ENCODE peak calls at places on chromosomes 5 and 9, in five cellular contexts. Q is lower lobe of right lung, Y is GM23338, M is GM06990, N is astrocyte of the spinal cord. R is an unnamed sample.

GRCh38 chr9:116202219-116202912 is 48.8 kb downstream of the PAPPA start:
- DNase-seq in Q (no peak), Y (no peak), M (no peak), N (no peak), R (no peak)

GRCh38 chr5:116626272-116626723 is 51.7 kb upstream of the SEMA6A start:
- DNase-seq in Q (no peak), Y (no peak), M (no peak), N (peak), R (peak)

GRCh38 chr5:9789818-9790217 is 159.7 kb upstream of the TAS2R1 start:
- DNase-seq in Q (no peak), Y (no peak), M (no peak), N (no peak), R (no peak)

GRCh38 chr5:6311568-6312501 is 66.5 kb downstream of the MED10 start:
- DNase-seq in Q (no peak), Y (no peak), M (no peak), N (no peak), R (no peak)

GRCh38 chr5:95070453-95070852 is 214.4 kb downstream of the MCTP1 start:
- DNase-seq in Q (no peak), Y (no peak), M (no peak), N (no peak), R (no peak)

GRCh38 chr9:95137587-95138145 is 179.8 kb downstream of the FANCC start:
- DNase-seq in Q (no peak), Y (no peak), M (no peak), N (no peak), R (no peak)

GRCh38 chr9:136085815-136086212 is 9.3 kb downstream of the NACC2 start:
- DNase-seq in Q (peak), Y (no peak), M (peak), N (no peak), R (no peak)

GRCh38 chr9:127968046-127968445 is 12.7 kb downstream of the EEIG1 start:
- DNase-seq in Q (no peak), Y (no peak), M (no peak), N (peak), R (no peak)

GRCh38 chr9:69045821-69046220 is 10.3 kb downstream of the FXN start:
- DNase-seq in Q (no peak), Y (no peak), M (no peak), N (no peak), R (no peak)

GRCh38 chr9:93684161-93684765 is 107.9 kb downstream of the PHF2 start:
- DNase-seq in Q (no peak), Y (no peak), M (no peak), N (no peak), R (no peak)

GRCh38 chr5:136159457-136159856 is 26.8 kb downstream of the SMAD5 start:
- DNase-seq in Q (no peak), Y (no peak), M (no peak), N (peak), R (no peak)

GRCh38 chr5:142783601-142784291 is 13.6 kb downstream of the ARHGAP26 start:
- DNase-seq in Q (no peak), Y (no peak), M (no peak), N (peak), R (no peak)

GRCh38 chr5:36573441-36573840 is 33.0 kb upstream of the SLC1A3 start:
- DNase-seq in Q (no peak), Y (no peak), M (no peak), N (peak), R (no peak)

GRCh38 chr5:10588109-10588775 is 24.4 kb downstream of the ANKRD33B start:
- DNase-seq in Q (no peak), Y (no peak), M (no peak), N (no peak), R (no peak)

GRCh38 chr5:154330097-154330667 is 115.6 kb upstream of the SAP30L start:
- DNase-seq in Q (no peak), Y (no peak), M (no peak), N (no peak), R (no peak)

GRCh38 chr9:105295151-105295550 is 50.7 kb downstream of the SLC44A1 start:
- DNase-seq in Q (no peak), Y (no peak), M (no peak), N (no peak), R (no peak)

GRCh38 chr5:132055808-132056609 is 4.4 kb upstream of the IL3 start:
- DNase-seq in Q (peak), Y (no peak), M (no peak), N (no peak), R (no peak)

GRCh38 chr5:13843181-13843846 is 101.2 kb downstream of the DNAH5 start:
- DNase-seq in Q (no peak), Y (peak), M (no peak), N (no peak), R (no peak)

GRCh38 chr9:38467404-38467803 is 43.1 kb upstream of the IGFBPL1 start:
- DNase-seq in Q (no peak), Y (no peak), M (no peak), N (no peak), R (no peak)

GRCh38 chr9:108271646-108272349 is 584.0 kb downstream of the ACTL7B start:
- DNase-seq in Q (no peak), Y (peak), M (no peak), N (peak), R (peak)

GRCh38 chr9:121759996-121760395 is 108.6 kb downstream of the DAB2IP start:
- DNase-seq in Q (no peak), Y (no peak), M (no peak), N (no peak), R (no peak)

GRCh38 chr5:143245929-143246561 is 157.4 kb downstream of the NR3C1 start:
- DNase-seq in Q (no peak), Y (no peak), M (no peak), N (peak), R (peak)

GRCh38 chr5:75510836-75511434 is 494 bp downstream of the CERT1 start:
- DNase-seq in Q (peak), Y (peak), M (peak), N (no peak), R (no peak)

GRCh38 chr5:161167001-161167765 is 315.2 kb upstream of the ATP10B start:
- DNase-seq in Q (no peak), Y (no peak), M (no peak), N (no peak), R (no peak)

GRCh38 chr5:72126796-72127195 is 19.5 kb downstream of the MAP1B start:
- DNase-seq in Q (no peak), Y (no peak), M (no peak), N (no peak), R (no peak)

GRCh38 chr5:132767150-132767549 is 9.9 kb downstream of the SEPTIN8 start:
- DNase-seq in Q (no peak), Y (no peak), M (no peak), N (no peak), R (no peak)

GRCh38 chr9:31119882-31120481 is 1264.5 kb upstream of the ACO1 start:
- DNase-seq in Q (no peak), Y (peak), M (no peak), N (peak), R (no peak)

GRCh38 chr5:168600409-168600808 is 21.2 kb upstream of the PANK3 start:
- DNase-seq in Q (no peak), Y (peak), M (no peak), N (no peak), R (no peak)

GRCh38 chr9:8679405-8679951 is 879.9 kb upstream of the DMAC1 start:
- DNase-seq in Q (no peak), Y (no peak), M (no peak), N (peak), R (no peak)

GRCh38 chr5:13865317-13865716 is 79.2 kb downstream of the DNAH5 start:
- DNase-seq in Q (no peak), Y (no peak), M (no peak), N (no peak), R (peak)

GRCh38 chr5:123360910-123361309 is 62.3 kb downstream of the CEP120 start:
- DNase-seq in Q (no peak), Y (no peak), M (no peak), N (no peak), R (no peak)

GRCh38 chr5:34657550-34657921 is 1.4 kb downstream of the RAI14 start:
- DNase-seq in Q (no peak), Y (peak), M (no peak), N (peak), R (no peak)

GRCh38 chr5:132661231-132662003 is 3.4 kb downstream of the IL13 start:
- DNase-seq in Q (no peak), Y (no peak), M (peak), N (no peak), R (no peak)

GRCh38 chr5:150487199-150488061 is 20.5 kb upstream of the NDST1 start:
- DNase-seq in Q (no peak), Y (no peak), M (peak), N (no peak), R (no peak)

GRCh38 chr5:176364765-176365662 is at the start of gene ARL10:
- DNase-seq in Q (peak), Y (peak), M (peak), N (peak), R (no peak)

GRCh38 chr9:99213197-99213596 is 8.5 kb downstream of the ALG2 start:
- DNase-seq in Q (no peak), Y (no peak), M (no peak), N (no peak), R (no peak)

DNA sequence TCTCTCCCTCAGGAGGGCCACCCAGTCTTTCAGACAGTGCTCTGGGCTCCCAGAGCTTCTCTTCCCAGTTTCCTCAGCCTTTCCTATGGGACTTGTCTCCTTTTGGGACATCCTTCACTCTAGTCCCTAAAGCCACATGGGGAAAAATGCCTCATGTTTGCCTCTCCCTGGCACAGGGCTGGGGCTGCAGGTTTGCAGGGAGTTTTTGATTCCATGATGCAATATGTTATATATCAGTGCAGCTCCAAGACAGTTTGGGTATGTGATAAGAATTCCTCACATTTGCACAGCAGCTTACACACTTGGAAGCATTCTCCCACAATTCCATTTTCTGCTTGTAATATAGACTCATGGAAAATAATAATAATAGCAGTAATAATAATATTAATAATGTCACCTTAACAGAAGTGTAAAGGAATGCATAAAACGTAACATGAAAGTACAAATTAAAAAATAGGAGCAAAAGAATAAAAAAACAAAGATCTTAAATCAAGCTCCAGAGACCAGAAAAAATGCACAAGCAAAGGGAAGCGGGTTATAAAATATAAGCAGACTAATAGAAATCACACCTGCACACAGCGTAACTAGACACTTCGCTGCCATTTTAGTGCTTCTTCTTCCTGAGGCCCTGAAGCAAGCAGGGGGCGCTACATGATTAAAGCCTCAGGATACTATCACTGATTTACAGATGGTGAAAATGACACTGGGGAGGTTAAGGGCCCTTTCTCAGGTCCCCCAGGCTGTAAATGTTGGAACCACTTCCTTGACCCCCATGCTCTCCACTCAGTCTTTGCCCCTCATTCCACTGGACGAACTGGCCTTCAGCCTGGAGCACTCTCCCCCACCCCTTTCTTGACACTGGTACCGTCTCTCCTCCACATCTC is 70.0 kb upstream of the IL17B start:
- DNase-seq in Q (no peak), Y (peak), M (no peak), N (no peak), R (no peak)
- TF ChIP-seq CTCF in Q (no peak), Y (peak), M (peak), N (peak), R (peak)

GRCh38 chr9:70924380-70924779 is 197.0 kb downstream of the TRPM3 start:
- DNase-seq in Q (no peak), Y (no peak), M (no peak), N (peak), R (no peak)
- H3K4me3 ChIP-seq in Q (no peak), Y (no peak), M (no peak), N (peak), R (no peak)

DNA sequence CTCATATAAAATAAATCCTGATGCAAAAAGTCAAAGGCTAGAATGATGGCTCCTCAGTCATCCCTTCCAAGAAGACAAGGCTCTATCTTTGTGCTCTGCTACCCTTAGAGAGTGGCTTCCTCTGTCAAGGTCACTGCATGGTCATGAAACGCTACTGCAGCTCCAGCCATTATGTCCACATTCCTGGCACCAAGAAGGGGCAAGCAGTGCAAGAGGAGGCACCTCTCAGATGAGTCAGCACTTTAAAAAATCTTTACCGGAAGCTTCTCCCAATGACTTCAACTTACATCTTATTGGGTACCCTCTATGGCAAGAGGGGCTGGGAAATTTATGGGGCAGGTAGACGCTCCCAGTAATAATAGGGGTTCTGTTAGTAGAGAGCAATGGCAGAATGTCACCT is 129.5 kb upstream of the CPEB4 start:
- DNase-seq in Q (no peak), Y (no peak), M (no peak), N (no peak), R (no peak)
- TF ChIP-seq CTCF in Q (no peak), Y (no peak), M (no peak), N (no peak), R (no peak)

DNA sequence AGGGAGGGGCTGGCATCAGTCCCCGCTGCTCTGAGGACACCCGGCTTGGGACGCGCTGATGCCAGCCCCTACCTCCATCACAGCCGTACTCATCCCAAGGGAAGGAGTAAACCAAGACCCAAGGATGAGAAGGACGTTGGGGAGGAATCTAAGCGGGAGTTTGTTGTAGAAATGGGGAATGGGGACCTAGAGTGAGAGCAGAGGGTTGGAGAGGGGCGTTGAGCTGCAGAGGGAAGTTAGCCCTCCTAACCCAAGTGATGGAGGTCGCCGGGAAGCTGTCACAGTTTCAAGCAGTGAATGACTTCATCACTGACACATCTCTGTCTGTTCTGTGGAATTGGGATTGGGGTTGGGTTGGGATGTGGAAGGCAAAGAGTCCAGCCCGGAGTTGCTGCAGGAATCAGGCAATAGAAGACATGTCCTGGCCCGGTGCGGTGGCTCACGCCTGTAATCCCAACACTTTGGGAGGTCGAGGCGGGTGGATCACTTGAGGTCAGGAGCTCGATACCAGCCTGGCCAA is 759 bp upstream of the SUSD1 start:
- DNase-seq in Q (no peak), Y (peak), M (no peak), N (no peak), R (no peak)
- H3K4me3 ChIP-seq in Q (peak), Y (peak), M (peak), N (peak), R (peak)

GRCh38 chr9:104177003-104177611 is 83.0 kb downstream of the SMC2 start:
- DNase-seq in Q (no peak), Y (peak), M (no peak), N (no peak), R (no peak)
- TF ChIP-seq CTCF in Q (peak), Y (peak), M (peak), N (peak), R (peak)

DNA sequence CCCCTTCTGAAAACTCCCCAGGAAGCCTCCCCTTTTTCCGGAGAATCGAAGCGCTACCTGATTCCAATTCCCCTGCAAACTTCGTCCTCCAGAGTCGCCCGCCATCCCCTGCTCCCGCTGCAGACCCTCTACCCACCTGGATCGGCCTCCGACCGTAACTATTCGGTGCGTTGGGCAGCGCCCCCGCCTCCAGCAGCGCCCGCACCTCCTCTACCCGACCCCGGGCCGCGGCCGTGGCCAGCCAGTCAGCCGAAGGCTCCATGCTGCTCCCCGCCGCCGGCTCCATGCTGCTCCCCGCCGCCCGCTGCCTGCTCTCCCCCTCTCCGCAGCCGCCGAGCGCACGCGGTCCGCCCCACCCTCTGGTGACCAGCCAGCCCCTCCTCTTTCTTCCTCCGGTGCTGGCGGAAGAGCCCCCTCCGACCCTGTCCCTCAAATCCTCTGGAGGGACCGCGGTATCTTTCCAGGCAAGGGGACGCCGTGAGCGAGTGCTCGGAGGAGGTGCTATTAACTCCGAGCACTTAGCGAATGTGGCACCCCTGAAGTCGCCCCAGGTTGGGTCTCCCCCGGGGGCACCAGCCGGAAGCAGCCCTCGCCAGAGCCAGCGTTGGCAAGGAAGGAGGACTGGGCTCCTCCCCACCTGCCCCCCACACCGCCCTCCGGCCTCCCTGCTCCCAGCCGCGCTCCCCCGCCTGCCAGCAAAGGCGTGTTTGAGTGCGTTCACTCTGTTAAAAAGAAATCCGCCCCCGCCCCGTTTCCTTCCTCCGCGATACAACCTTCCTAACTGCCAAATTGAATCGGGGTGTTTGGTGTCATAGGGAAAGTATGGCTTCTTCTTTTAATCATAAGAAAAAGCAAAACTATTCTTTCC is 19.4 kb downstream of the CDKN2A start:
- DNase-seq in Q (no peak), Y (peak), M (peak), N (peak), R (no peak)
- H3K4me3 ChIP-seq in Q (peak), Y (peak), M (peak), N (peak), R (peak)

GRCh38 chr9:131403493-131403773 is 9.5 kb downstream of the PRRC2B start:
- DNase-seq in Q (no peak), Y (no peak), M (no peak), N (no peak), R (no peak)

GRCh38 chr9:131405429-131405828 is 11.5 kb downstream of the PRRC2B start:
- DNase-seq in Q (no peak), Y (peak), M (no peak), N (peak), R (no peak)

GRCh38 chr9:131405858-131406566 is 12.1 kb downstream of the PRRC2B start:
- DNase-seq in Q (no peak), Y (no peak), M (no peak), N (no peak), R (no peak)

GRCh38 chr9:131404987-131405386 is 11.1 kb downstream of the PRRC2B start:
- DNase-seq in Q (no peak), Y (no peak), M (no peak), N (no peak), R (no peak)

GRCh38 chr9:131404581-131404980 is 10.7 kb downstream of the PRRC2B start:
- DNase-seq in Q (no peak), Y (no peak), M (no peak), N (peak), R (no peak)
- TF ChIP-seq CTCF in Q (no peak), Y (no peak), M (no peak), N (no peak), R (no peak)

GRCh38 chr5:167485395-167485794 is 806.0 kb upstream of the WWC1 start:
- DNase-seq in Q (no peak), Y (no peak), M (no peak), N (peak), R (no peak)

GRCh38 chr5:167489202-167489601 is 802.2 kb upstream of the WWC1 start:
- DNase-seq in Q (no peak), Y (no peak), M (no peak), N (peak), R (no peak)

GRCh38 chr5:167488371-167488770 is 803.1 kb upstream of the WWC1 start:
- DNase-seq in Q (no peak), Y (no peak), M (no peak), N (no peak), R (no peak)
- H3K4me3 ChIP-seq in Q (no peak), Y (no peak), M (no peak), N (no peak), R (no peak)

R was measured in epithelial cell of proximal tubule.